ENCODE peak calls at places on chromosomes 2 and 18, in six cellular contexts. Q, R, H, Y, M and U are unnamed samples.
A peak's percentile ranks its signal among the peaks of the same experiment; 100 is the strongest.

GRCh38 chr18:54387631-54388030 is 29.9 kb downstream of the C18orf54 start:
- DNase-seq in Y (no peak), Q (no peak), M (no peak), R (no peak), H (no peak), U (no peak)

GRCh38 chr2:65742977-65743376 is 310.6 kb upstream of the SPRED2 start:
- DNase-seq in Q (no peak), H (no peak), Y (no peak), M (no peak), R (no peak), U (no peak)

GRCh38 chr2:120625865-120626560 is 109.7 kb upstream of the GLI2 start:
- DNase-seq in Y (no peak), H (no peak), Q (no peak), R (no peak), M (no peak), U (no peak)

GRCh38 chr2:10837532-10838266 is 25.1 kb upstream of the PDIA6 start:
- DNase-seq in Q (no peak), M (no peak), R (no peak), Y (no peak), H (no peak), U (no peak)

GRCh38 chr2:1461507-1462390 is 48.5 kb downstream of the TPO start:
- DNase-seq in Q (no peak), Y (no peak), H (no peak), M (no peak), R (no peak), U (no peak)

GRCh38 chr2:120014231-120014990 is 1.5 kb downstream of the EPB41L5 start:
- DNase-seq in Q (no peak), H (no peak), R (no peak), Y (no peak), M (no peak), U (no peak)

GRCh38 chr2:134193006-134193405 is 60.9 kb upstream of the MGAT5 start:
- DNase-seq in M (peak; percentile 79), Y (peak; percentile 82), Q (peak; percentile 27), H (no peak), R (no peak), U (no peak)

GRCh38 chr2:101332885-101333766 is 24.6 kb upstream of the RNF149 start:
- DNase-seq in Y (no peak), H (no peak), R (no peak), M (no peak), Q (no peak), U (no peak)

GRCh38 chr2:46893231-46893943 is 22.2 kb downstream of the MCFD2 start:
- DNase-seq in R (no peak), Q (no peak), Y (peak; percentile 63), M (peak; percentile 38), H (no peak), U (no peak)

GRCh38 chr2:200130762-200131166 is 175.4 kb downstream of the MAIP1 start:
- DNase-seq in Y (peak; percentile 36), R (no peak), M (no peak), H (no peak), Q (peak; percentile 82), U (no peak)

GRCh38 chr18:12838178-12838634 is 45.8 kb downstream of the PTPN2 start:
- DNase-seq in H (no peak), Q (peak; percentile 57), Y (peak; percentile 90), M (peak; percentile 88), R (no peak), U (no peak)

GRCh38 chr2:229408356-229408755 is 137.3 kb upstream of the PID1 start:
- DNase-seq in Y (peak; percentile 91), R (no peak), Q (peak; percentile 92), M (peak; percentile 92), H (no peak), U (no peak)

GRCh38 chr2:121595012-121595891 is 54.0 kb downstream of the CLASP1 start:
- DNase-seq in Y (no peak), Q (peak; percentile 34), M (no peak), R (no peak), H (no peak), U (no peak)

GRCh38 chr2:102473020-102473419 is at the start of gene SLC9A4:
- DNase-seq in M (peak; percentile 46), R (peak; percentile 30), Y (peak; percentile 36), H (no peak), Q (peak; percentile 61), U (peak; percentile 49)

GRCh38 chr18:80148316-80149199 is 39.5 kb downstream of the ADNP2 start:
- DNase-seq in H (no peak), M (no peak), Y (no peak), Q (no peak), R (no peak), U (no peak)

GRCh38 chr2:64338910-64339500 is 115.0 kb upstream of the LGALSL start:
- DNase-seq in H (no peak), Q (no peak), R (no peak), Y (no peak), M (peak; percentile 18), U (no peak)

GRCh38 chr18:48229445-48230052 is 179.6 kb downstream of the ZBTB7C start:
- DNase-seq in H (no peak), R (no peak), M (no peak), Q (peak; percentile 18), Y (no peak), U (no peak)

GRCh38 chr2:96815326-96816126 is 542 bp upstream of the CNNM3 start:
- DNase-seq in H (no peak), Y (peak; percentile 63), M (peak; percentile 74), R (no peak), Q (peak; percentile 82), U (no peak)

GRCh38 chr2:66428986-66429612 is 5.8 kb upstream of the MEIS1 start:
- DNase-seq in M (peak; percentile 76), H (no peak), Y (peak; percentile 79), R (no peak), Q (peak; percentile 82), U (no peak)

GRCh38 chr2:84939426-84940087 is 31.4 kb upstream of the KCMF1 start:
- DNase-seq in R (no peak), Q (no peak), Y (no peak), M (no peak), H (no peak), U (no peak)

GRCh38 chr2:108139521-108139920 is 100.2 kb upstream of the SULT1C3 start:
- DNase-seq in Q (peak; percentile 47), R (peak; percentile 53), M (peak; percentile 23), H (no peak), Y (peak; percentile 13), U (no peak)

GRCh38 chr2:11858883-11859282 is 112.5 kb downstream of the LPIN1 start:
- DNase-seq in M (no peak), H (no peak), R (no peak), Q (no peak), Y (no peak), U (no peak)

GRCh38 chr2:55169915-55170314 is 62.2 kb downstream of the CLHC1 start:
- DNase-seq in Y (no peak), H (no peak), Q (no peak), M (no peak), R (no peak), U (no peak)

GRCh38 chr18:6434987-6435709 is 20.4 kb upstream of the L3MBTL4 start:
- DNase-seq in M (no peak), R (no peak), Q (no peak), Y (no peak), H (no peak), U (no peak)

GRCh38 chr18:54608008-54608642 is 17.1 kb downstream of the DYNAP start:
- DNase-seq in Q (no peak), Y (peak; percentile 1), M (peak; percentile 5), H (no peak), R (no peak), U (no peak)

GRCh38 chr2:177611310-177611886 is 218.8 kb downstream of the AGPS start:
- DNase-seq in R (no peak), M (no peak), H (no peak), Y (no peak), Q (peak; percentile 54), U (no peak)

GRCh38 chr2:149409506-149409905 is 79.1 kb downstream of the LYPD6 start:
- DNase-seq in R (no peak), M (no peak), Y (no peak), Q (no peak), H (no peak), U (no peak)
- H2BK15ac ChIP-seq in R (no peak overlapping the region), M (no peak overlapping the region), Y (no peak overlapping the region), Q (no peak overlapping the region), H (no peak overlapping the region), U (no peak overlapping the region)

GRCh38 chr2:150357770-150358467 is 129.5 kb downstream of the RND3 start:
- DNase-seq in M (no peak), Q (no peak), R (no peak), H (no peak), Y (peak; percentile 15), U (no peak)
- H2BK15ac ChIP-seq in M (no peak overlapping the region), Q (no peak overlapping the region), R (no peak overlapping the region), H (no peak overlapping the region), Y (no peak overlapping the region), U (no peak overlapping the region)

GRCh38 chr2:72821983-72822382 is 3.9 kb downstream of the EXOC6B start:
- DNase-seq in R (no peak), H (no peak), M (no peak), Y (no peak), Q (no peak), U (no peak)
- H2BK15ac ChIP-seq in R (no peak overlapping the region), H (no peak overlapping the region), M (no peak overlapping the region), Y (no peak overlapping the region), Q (no peak overlapping the region), U (no peak overlapping the region)

DNA sequence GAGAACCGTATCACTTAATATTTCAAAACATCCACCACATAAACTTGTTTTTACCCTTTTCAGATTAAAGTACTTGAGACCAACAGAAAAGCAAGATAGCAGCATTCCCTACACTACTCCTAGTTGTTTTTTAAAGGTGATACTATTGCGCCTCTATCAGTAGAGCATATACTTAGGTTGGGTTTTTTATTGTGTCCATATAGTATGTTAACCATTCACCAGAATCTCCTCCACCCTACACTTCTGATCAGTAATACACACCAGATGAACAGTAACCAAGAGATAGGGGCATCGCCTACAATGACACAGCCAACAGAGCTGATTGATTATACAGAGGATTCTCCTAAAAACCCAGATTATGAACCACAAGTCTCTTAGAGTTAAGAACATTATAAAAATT is 70.1 kb upstream of the ZNF385B start:
- DNase-seq in Y (no peak), H (no peak), R (no peak), Q (no peak), M (no peak), U (no peak)
- H2BK15ac ChIP-seq in Y (no peak overlapping the region), H (no peak overlapping the region), R (no peak overlapping the region), Q (no peak overlapping the region), M (no peak overlapping the region), U (no peak overlapping the region)

GRCh38 chr2:23020659-23021058 is 364.3 kb upstream of the KLHL29 start:
- DNase-seq in Y (no peak), Q (no peak), H (no peak), R (no peak), M (no peak), U (no peak)
- H2BK15ac ChIP-seq in Y (no peak overlapping the region), Q (no peak overlapping the region), H (no peak overlapping the region), R (no peak overlapping the region), M (no peak overlapping the region), U (no peak overlapping the region)